ENCODE peak calls at places on chromosomes 13 and 19, in ten cellular contexts. E is mesenchymal stem cell; N is lung; I is CD8-positive, alpha-beta T cell; K is mammary epithelial cell; F is left ventricle myocardium inferior; C is heart left ventricle; Z is IMR-90; X is Karpas-422; B is heart right ventricle. D is an unnamed sample.

GRCh38 chr19:57807541-57807940 is 7.2 kb downstream of the ZNF552 start:
- DNase-seq in E (peak; percentile 43), N (no peak), I (no peak), K (no peak), F (no peak), C (no peak), Z (no peak), X (no peak), B (no peak), D (no peak)

GRCh38 chr13:36848228-36848982 is 29.4 kb downstream of the RFXAP start:
- DNase-seq in E (no peak), N (no peak), I (no peak), K (no peak), F (no peak), C (no peak), Z (peak; percentile 19), X (peak; percentile 64), B (no peak), D (no peak)

GRCh38 chr19:43474986-43475705 is 9.7 kb upstream of the LYPD3 start:
- DNase-seq in E (peak; percentile 96), N (peak; percentile 93), I (peak; percentile 92), K (peak; percentile 89), F (peak; percentile 95), C (peak; percentile 97), Z (peak; percentile 97), X (peak; percentile 48), B (peak; percentile 96), D (peak; percentile 96)

GRCh38 chr19:16957151-16957662 is 68.4 kb downstream of the F2RL3 start:
- DNase-seq in E (no peak), N (peak; percentile 48), I (no peak), K (peak; percentile 5), F (no peak), C (no peak), Z (no peak), X (no peak), B (no peak), D (no peak)

GRCh38 chr13:42420304-42420703 is 148.4 kb downstream of the AKAP11 start:
- DNase-seq in E (no peak), N (no peak), I (no peak), K (no peak), F (no peak), C (no peak), Z (no peak), X (no peak), B (no peak), D (no peak)

GRCh38 chr13:27005556-27005955 is 166.1 kb downstream of the USP12 start:
- DNase-seq in E (no peak), N (no peak), I (no peak), K (no peak), F (no peak), C (no peak), Z (no peak), X (no peak), B (no peak), D (no peak)

GRCh38 chr19:13396256-13397080 is 109.8 kb downstream of the CACNA1A start:
- DNase-seq in E (peak; percentile 39), N (peak; percentile 42), I (no peak), K (peak; percentile 61), F (peak; percentile 20), C (no peak), Z (peak; percentile 70), X (peak; percentile 76), B (peak; percentile 17), D (peak; percentile 67)

GRCh38 chr13:51887441-51887840 is 25.7 kb downstream of the CCDC70 start:
- DNase-seq in E (no peak), N (no peak), I (no peak), K (peak; percentile 32), F (no peak), C (no peak), Z (no peak), X (no peak), B (no peak), D (no peak)

GRCh38 chr13:99528547-99528946 is 27.3 kb downstream of the TM9SF2 start:
- DNase-seq in E (no peak), N (no peak), I (no peak), K (no peak), F (no peak), C (no peak), Z (no peak), X (peak; percentile 69), B (no peak), D (no peak)

GRCh38 chr19:310781-311496 is 19.7 kb upstream of the PLPP2 start:
- DNase-seq in E (no peak), N (no peak), I (no peak), K (no peak), F (no peak), C (peak; percentile 48), Z (no peak), X (no peak), B (peak; percentile 5), D (no peak)

GRCh38 chr19:31337007-31337914 is 12.0 kb downstream of the TSHZ3 start:
- DNase-seq in E (peak; percentile 48), N (no peak), I (no peak), K (no peak), F (no peak), C (no peak), Z (no peak), X (no peak), B (no peak), D (no peak)

GRCh38 chr19:31338069-31338767 is 11.0 kb downstream of the TSHZ3 start:
- DNase-seq in E (peak; percentile 93), N (no peak), I (no peak), K (no peak), F (peak; percentile 58), C (peak; percentile 70), Z (peak; percentile 85), X (peak; percentile 67), B (peak; percentile 68), D (peak; percentile 88)

GRCh38 chr19:31334849-31335624 is 14.2 kb downstream of the TSHZ3 start:
- DNase-seq in E (no peak), N (no peak), I (no peak), K (peak; percentile 76), F (no peak), C (no peak), Z (peak; percentile 60), X (no peak), B (no peak), D (no peak)

GRCh38 chr19:31334101-31334848 is 15.0 kb downstream of the TSHZ3 start:
- DNase-seq in E (peak; percentile 53), N (no peak), I (no peak), K (peak; percentile 91), F (no peak), C (no peak), Z (peak; percentile 74), X (no peak), B (no peak), D (no peak)

DNA sequence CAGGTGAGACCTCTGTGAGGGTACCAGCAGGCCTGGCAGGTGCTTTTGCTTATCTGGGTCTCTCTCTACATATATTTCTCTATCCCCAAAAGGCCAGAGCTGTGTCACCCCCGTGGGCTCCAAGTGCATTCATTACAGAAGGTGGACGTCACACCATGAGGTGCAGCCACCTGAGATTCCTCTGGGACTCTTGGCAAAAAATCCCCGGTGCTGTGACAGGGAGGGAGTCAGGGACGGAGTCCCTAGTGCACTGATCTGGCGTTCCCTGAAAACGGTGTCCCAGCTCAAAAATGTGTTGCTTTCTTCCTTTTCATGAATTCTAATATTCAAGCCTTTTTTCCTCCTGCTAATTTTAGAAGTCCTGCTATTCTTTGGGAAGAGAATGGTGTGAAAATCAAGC is 13.5 kb downstream of the TSHZ3 start:
- DNase-seq in E (no peak), N (no peak), I (no peak), K (no peak), F (no peak), C (no peak), Z (no peak), X (no peak), B (no peak), D (no peak)
- H3K4me3 ChIP-seq in E (no peak overlapping the region), N (no peak overlapping the region), I (no peak overlapping the region), K (no peak overlapping the region), F (no peak overlapping the region), C (no peak overlapping the region), Z (no peak overlapping the region), X (no peak overlapping the region), B (no peak overlapping the region), D (no peak overlapping the region)

DNA sequence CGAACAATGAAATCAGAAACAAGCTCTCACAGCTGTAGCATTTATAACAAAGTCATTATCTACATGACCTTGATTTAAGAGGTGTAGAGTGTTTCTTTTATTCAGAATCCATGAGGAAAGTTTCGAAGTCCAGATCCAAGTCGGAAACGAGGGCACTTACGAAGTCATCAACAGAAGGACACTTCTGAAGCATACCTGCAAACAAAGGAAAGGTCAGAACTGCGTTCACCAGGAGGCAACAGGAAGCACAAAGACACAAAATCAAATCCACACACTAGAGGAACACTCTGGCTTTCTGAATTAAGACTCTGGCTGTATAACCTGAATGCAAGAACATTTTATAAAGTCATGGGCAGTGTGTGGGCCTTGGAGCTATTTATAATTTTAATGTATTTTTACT is 158.9 kb downstream of the MIPEP start:
- DNase-seq in E (no peak), N (peak; percentile 61), I (no peak), K (no peak), F (no peak), C (no peak), Z (no peak), X (no peak), B (no peak), D (no peak)
- H3K27ac ChIP-seq in E (no peak overlapping the region), N (no peak overlapping the region), I (no peak overlapping the region), K (no peak overlapping the region), F (no peak overlapping the region), C (no peak overlapping the region), Z (no peak overlapping the region), X (no peak overlapping the region), B (no peak overlapping the region), D (no peak overlapping the region)

GRCh38 chr19:2059422-2060201 is 8.6 kb upstream of the MKNK2 start:
- DNase-seq in E (peak; percentile 91), N (peak; percentile 92), I (no peak), K (peak; percentile 45), F (no peak), C (peak; percentile 83), Z (peak; percentile 61), X (peak; percentile 90), B (no peak), D (peak; percentile 81)
- H3K4me3 ChIP-seq in E (no peak overlapping the region), N (no peak overlapping the region), I (peak overlapping the region; percentile 80), K (no peak overlapping the region), F (peak overlapping the region; percentile 75), C (no peak overlapping the region), Z (no peak overlapping the region), X (peak overlapping the region; percentile 73), B (peak overlapping the region; percentile 92), D (no peak overlapping the region)

GRCh38 chr19:51926426-51926783 is 867 bp upstream of the ZNF613 start:
- DNase-seq in E (no peak), N (no peak), I (no peak), K (no peak), F (no peak), C (no peak), Z (no peak), X (no peak), B (no peak), D (no peak)

GRCh38 chr19:51926784-51927741 is at the start of gene ZNF613:
- DNase-seq in E (peak; percentile 91), N (peak; percentile 90), I (peak; percentile 70), K (peak; percentile 92), F (peak; percentile 87), C (peak; percentile 92), Z (peak; percentile 94), X (peak; percentile 97), B (peak; percentile 92), D (peak; percentile 94)

GRCh38 chr19:51921949-51922348 is 5.3 kb upstream of the ZNF613 start:
- DNase-seq in E (peak; percentile 20), N (no peak), I (no peak), K (no peak), F (no peak), C (no peak), Z (no peak), X (no peak), B (no peak), D (no peak)

GRCh38 chr19:51931921-51932320 is 4.6 kb downstream of the ZNF613 start:
- DNase-seq in E (no peak), N (no peak), I (no peak), K (no peak), F (no peak), C (no peak), Z (no peak), X (no peak), B (no peak), D (no peak)

GRCh38 chr19:51927859-51928258 is 587 bp downstream of the ZNF613 start:
- DNase-seq in E (no peak), N (no peak), I (no peak), K (no peak), F (no peak), C (no peak), Z (no peak), X (no peak), B (no peak), D (no peak)
- H3K27ac ChIP-seq in E (no peak overlapping the region), N (peak overlapping the region; percentile 96), I (peak overlapping the region; percentile 55), K (peak overlapping the region; percentile 65), F (peak overlapping the region; percentile 98), C (peak overlapping the region; percentile 89), Z (peak overlapping the region; percentile 53), X (no peak overlapping the region), B (peak overlapping the region; percentile 84), D (no peak overlapping the region)

D was measured in right cardiac atrium.